ENCODE peak calls at places on chromosomes 12 and 14, in four cellular contexts. X, Z, O and F are unnamed samples.

GRCh38 chr12:82955020-82955419 is 268.3 kb downstream of the TMTC2 start:
- DNase-seq in X (peak; percentile 17), Z (no peak), O (peak; percentile 43), F (no peak)

GRCh38 chr12:68381476-68381875 is 49.3 kb upstream of the MDM1 start:
- DNase-seq in X (no peak), Z (no peak), O (peak; percentile 75), F (no peak)

GRCh38 chr12:27946396-27946795 is 26.1 kb downstream of the PTHLH start:
- DNase-seq in X (no peak), Z (no peak), O (no peak), F (no peak)

GRCh38 chr14:70640938-70641547 is 673 bp upstream of the TTC9 start:
- DNase-seq in X (peak; percentile 34), Z (peak; percentile 47), O (no peak), F (no peak)

GRCh38 chr12:88334271-88334670 is 192.2 kb downstream of the TMTC3 start:
- DNase-seq in X (peak; percentile 98), Z (no peak), O (no peak), F (no peak)

GRCh38 chr14:32075636-32076277 is 1.3 kb upstream of the ARHGAP5 start:
- DNase-seq in X (no peak), Z (peak; percentile 32), O (peak; percentile 20), F (peak; percentile 25)

GRCh38 chr12:45644521-45644920 is 85.0 kb upstream of the ARID2 start:
- DNase-seq in X (peak; percentile 81), Z (no peak), O (peak; percentile 94), F (no peak)

GRCh38 chr14:23094666-23095195 is at the start of gene ACIN1:
- DNase-seq in X (peak; percentile 54), Z (peak; percentile 91), O (peak; percentile 92), F (peak; percentile 62)

GRCh38 chr14:31926123-31926522 is 151.0 kb upstream of the ARHGAP5 start:
- DNase-seq in X (no peak), Z (peak; percentile 71), O (peak; percentile 41), F (no peak)

GRCh38 chr12:13001725-13002040 is 1.6 kb upstream of the HEBP1 start:
- DNase-seq in X (no peak), Z (no peak), O (no peak), F (no peak)

GRCh38 chr12:13000616-13000934 is 510 bp upstream of the HEBP1 start:
- DNase-seq in X (no peak), Z (peak; percentile 45), O (no peak), F (no peak)

GRCh38 chr12:12999959-13000615 is at the start of gene HEBP1:
- DNase-seq in X (peak; percentile 46), Z (peak; percentile 92), O (peak; percentile 91), F (peak; percentile 91)

GRCh38 chr12:13002301-13003097 is 2.4 kb upstream of the HEBP1 start:
- DNase-seq in X (no peak), Z (no peak), O (no peak), F (no peak)

DNA sequence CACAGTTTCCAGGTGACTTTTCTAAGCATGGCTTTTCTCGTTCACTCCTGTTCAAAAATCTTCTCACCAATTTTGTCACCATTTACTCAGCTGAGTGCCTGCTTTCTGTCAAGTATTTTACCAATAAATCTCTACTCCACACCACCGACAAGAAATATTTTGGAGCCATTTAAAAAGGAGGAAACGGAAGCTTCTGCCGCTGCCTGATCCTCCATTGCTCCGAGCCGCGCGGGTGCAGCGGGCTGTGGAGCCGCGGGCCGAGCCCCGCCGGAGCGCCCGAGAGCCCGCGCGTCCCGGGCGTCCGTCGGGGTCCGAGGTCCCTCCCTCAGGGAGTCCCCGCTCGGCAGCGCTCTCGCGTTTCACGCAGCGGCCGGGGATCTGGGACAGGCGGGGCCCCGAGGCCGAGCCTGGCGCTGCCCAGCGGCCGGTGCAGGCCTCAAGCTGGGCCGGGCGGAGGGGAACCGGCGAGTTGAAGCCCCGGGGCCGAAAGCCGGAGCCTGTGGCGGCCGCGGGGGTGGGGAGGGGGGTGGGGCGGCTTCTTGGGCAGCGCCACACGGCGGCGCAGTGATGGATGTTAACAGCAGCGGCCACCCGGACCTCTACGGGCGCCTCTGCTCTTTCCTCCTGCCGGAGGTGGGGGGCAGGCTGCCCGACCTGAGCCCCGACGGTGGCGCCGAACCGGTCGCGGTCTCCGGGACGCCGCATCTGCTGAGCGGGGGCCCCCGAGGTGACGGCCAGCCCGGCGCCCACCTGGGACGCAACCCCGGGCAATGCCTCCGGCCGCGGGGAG is 1.1 kb upstream of the HEBP1 start:
- DNase-seq in X (no peak), Z (peak; percentile 68), O (peak; percentile 74), F (peak; percentile 71)
- TF ChIP-seq CTCF in X (peak; percentile 61), Z (peak; percentile 57), O (no peak), F (no peak)

DNA sequence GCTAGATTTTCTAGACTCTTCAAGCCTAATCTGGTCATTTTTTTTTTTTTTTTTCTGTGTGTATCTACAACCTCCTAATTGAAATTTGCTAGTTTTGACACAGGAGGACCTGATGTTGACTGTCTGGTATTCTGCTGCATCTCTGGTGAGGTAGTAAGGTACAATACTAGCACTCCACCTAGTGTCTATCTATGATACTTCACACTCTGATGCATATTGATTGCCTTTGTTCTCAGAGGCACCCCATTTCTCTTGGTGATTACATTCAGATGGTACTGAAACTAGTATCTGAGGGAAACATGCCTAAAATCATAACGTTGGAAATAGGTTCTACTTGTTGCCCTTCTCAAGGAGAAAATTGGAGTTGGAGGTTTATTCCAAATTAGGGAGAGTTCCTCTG is 930.5 kb upstream of the NOVA1 start:
- DNase-seq in X (peak; percentile 5), Z (peak; percentile 36), O (peak; percentile 43), F (no peak)
- TF ChIP-seq CTCF in X (peak; percentile 73), Z (peak; percentile 28), O (peak; percentile 39), F (no peak)

DNA sequence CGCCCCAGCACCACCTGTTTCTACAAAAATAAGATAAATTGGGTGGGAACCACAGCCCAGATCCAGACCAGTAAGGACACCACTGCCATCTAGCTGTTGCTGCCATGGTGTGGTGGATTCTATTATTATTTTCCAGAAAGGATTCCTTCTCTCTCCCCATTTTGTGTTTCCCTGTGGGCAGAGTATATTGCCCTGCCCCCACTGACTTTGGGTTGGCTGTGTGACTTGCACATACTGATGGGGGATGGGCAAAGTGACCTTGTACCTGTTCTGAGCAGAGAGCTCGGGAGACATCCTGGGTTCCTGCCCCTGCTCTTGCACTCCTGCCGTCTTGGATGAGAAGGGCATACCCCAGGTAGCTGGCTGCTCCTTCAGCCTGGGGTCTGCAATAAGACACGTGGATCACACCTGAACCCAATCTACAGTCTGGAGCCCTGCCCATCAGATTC is 24.3 kb downstream of the MOAP1 start:
- DNase-seq in X (no peak), Z (peak; percentile 62), O (peak; percentile 44), F (no peak)
- TF ChIP-seq CTCF in X (peak; percentile 67), Z (peak; percentile 58), O (peak; percentile 21), F (no peak)

GRCh38 chr14:24441485-24441884 is 1.1 kb downstream of the SDR39U1 start:
- DNase-seq in X (no peak), Z (no peak), O (no peak), F (no peak)

GRCh38 chr14:24443053-24443683 is 592 bp upstream of the SDR39U1 start:
- DNase-seq in X (no peak), Z (no peak), O (no peak), F (no peak)

GRCh38 chr14:24441904-24442239 is 704 bp downstream of the SDR39U1 start:
- DNase-seq in X (no peak), Z (no peak), O (no peak), F (no peak)

GRCh38 chr14:24440606-24441399 is 1.8 kb downstream of the SDR39U1 start:
- DNase-seq in X (no peak), Z (no peak), O (no peak), F (no peak)

GRCh38 chr14:24442240-24443052 is at the start of gene SDR39U1:
- DNase-seq in X (peak; percentile 97), Z (peak; percentile 99), O (peak; percentile 98), F (peak; percentile 90)
- TF ChIP-seq CTCF in X (no peak), Z (no peak), O (no peak), F (no peak)

DNA sequence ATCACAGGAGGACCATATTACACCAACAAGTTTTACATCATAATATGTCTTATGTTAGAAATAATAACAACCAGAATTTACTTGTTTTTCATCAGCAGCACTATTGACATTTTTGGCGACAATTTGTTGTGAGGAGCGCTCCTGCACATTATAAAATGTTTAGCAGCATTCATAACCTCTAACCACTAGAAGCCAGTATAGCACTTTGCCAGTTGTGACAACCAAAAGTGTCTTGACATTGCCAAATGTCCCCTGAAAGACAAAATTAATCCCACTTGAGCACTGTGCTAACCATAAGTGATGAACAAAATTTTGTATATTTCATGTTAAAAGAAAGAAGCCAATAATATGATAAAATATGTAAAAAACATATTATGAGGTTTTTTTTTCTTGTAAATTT is 356.9 kb upstream of the LMO3 start:
- DNase-seq in X (no peak), Z (no peak), O (no peak), F (no peak)
- TF ChIP-seq CTCF in X (peak; percentile 6), Z (peak; percentile 12), O (no peak), F (no peak)